ENCODE peak calls at places on chromosomes 6 and 20, in four cellular contexts. Z is fibroblast of the conjunctiva, H is EL, K is GM03348. F is an unnamed sample.

GRCh38 chr20:33209789-33210188 is 7.4 kb upstream of the BPIFA3 start:
- DNase-seq in Z (peak), H (peak), K (peak), F (peak)

GRCh38 chr20:33793011-33793931 is 17.9 kb upstream of the CHMP4B start:
- DNase-seq in Z (no peak), H (no peak), K (peak), F (peak)

GRCh38 chr6:142551145-142551811 is 249.5 kb downstream of the ADGRG6 start:
- DNase-seq in Z (no peak), H (peak), K (peak), F (peak)

GRCh38 chr20:13353261-13353945 is 132.3 kb downstream of the ISM1 start:
- DNase-seq in Z (no peak), H (no peak), K (no peak), F (no peak)

GRCh38 chr20:8509809-8510208 is 377.7 kb downstream of the PLCB1 start:
- DNase-seq in Z (no peak), H (no peak), K (no peak), F (no peak)

GRCh38 chr20:25223179-25223661 is 24.7 kb upstream of the PYGB start:
- DNase-seq in Z (no peak), H (peak), K (peak), F (peak)

GRCh38 chr6:133699986-133700385 is 188.9 kb upstream of the TCF21 start:
- DNase-seq in Z (no peak), H (no peak), K (no peak), F (no peak)

GRCh38 chr6:14951704-14952103 is 294.2 kb upstream of the JARID2 start:
- DNase-seq in Z (no peak), H (no peak), K (peak), F (no peak)

GRCh38 chr6:32938494-32938893 is 2.3 kb downstream of the HLA-DMB start:
- DNase-seq in Z (no peak), H (no peak), K (no peak), F (no peak)

GRCh38 chr6:162612613-162613012 is 115.0 kb downstream of the PRKN start:
- DNase-seq in Z (no peak), H (no peak), K (no peak), F (no peak)

GRCh38 chr6:27472182-27472616 is 706 bp downstream of the ZNF184 start:
- DNase-seq in Z (peak), H (peak), K (peak), F (peak)

GRCh38 chr6:121498481-121499276 is 63.2 kb downstream of the GJA1 start:
- DNase-seq in Z (no peak), H (no peak), K (no peak), F (no peak)

GRCh38 chr6:50819527-50819905 is 845 bp downstream of the TFAP2B start:
- DNase-seq in Z (no peak), H (no peak), K (peak), F (no peak)

GRCh38 chr6:153523390-153523789 is 392.3 kb upstream of the RGS17 start:
- DNase-seq in Z (no peak), H (no peak), K (no peak), F (no peak)

GRCh38 chr6:7156666-7157278 is 49.0 kb downstream of the RREB1 start:
- DNase-seq in Z (peak), H (peak), K (peak), F (peak)

GRCh38 chr6:134517145-134517658 is 199.3 kb upstream of the SGK1 start:
- DNase-seq in Z (peak), H (peak), K (peak), F (peak)

GRCh38 chr20:46114449-46114848 is 3.7 kb upstream of the CD40 start:
- DNase-seq in Z (no peak), H (no peak), K (no peak), F (no peak)

GRCh38 chr6:162448294-162448693 is 279.3 kb downstream of the PRKN start:
- DNase-seq in Z (no peak), H (no peak), K (no peak), F (no peak)

GRCh38 chr20:32031007-32031958 is 20.8 kb upstream of the HCK start:
- DNase-seq in Z (peak), H (peak), K (peak), F (peak)

GRCh38 chr6:111597687-111598086 is 8.0 kb downstream of the TRAF3IP2 start:
- DNase-seq in Z (no peak), H (no peak), K (no peak), F (no peak)

GRCh38 chr6:33904050-33904827 is 100.4 kb upstream of the MLN start:
- DNase-seq in Z (no peak), H (no peak), K (no peak), F (no peak)

GRCh38 chr6:109961666-109962065 is 16.4 kb upstream of the GPR6 start:
- DNase-seq in Z (no peak), H (peak), K (no peak), F (no peak)

GRCh38 chr6:63887011-63887751 is 251.6 kb downstream of the PHF3 start:
- DNase-seq in Z (no peak), H (no peak), K (no peak), F (no peak)

GRCh38 chr6:135182120-135182992 is 1.2 kb downstream of the MYB start:
- DNase-seq in Z (no peak), H (peak), K (peak), F (peak)

GRCh38 chr20:39850236-39850635 is 838.8 kb downstream of the MAFB start:
- DNase-seq in Z (no peak), H (no peak), K (no peak), F (no peak)

GRCh38 chr6:1544603-1545002 is 65.1 kb upstream of the FOXC1 start:
- DNase-seq in Z (no peak), H (no peak), K (no peak), F (no peak)

GRCh38 chr20:48841196-48841860 is 13.5 kb upstream of the PREX1 start:
- DNase-seq in Z (no peak), H (no peak), K (no peak), F (no peak)